ENCODE peak calls at places on chromosomes 12 and 14, in four cellular contexts. Z is H1, Y is K562, U is GM12878. Q is an unnamed sample.

GRCh38 chr12:13347241-13348043 is 150.9 kb downstream of the EMP1 start:
- DNase-seq in Z (no peak), Y (peak; percentile 8), U (no peak), Q (no peak)

GRCh38 chr12:124852329-124852831 is 11.3 kb downstream of the SCARB1 start:
- DNase-seq in Z (no peak), Y (no peak), U (no peak), Q (no peak)

GRCh38 chr14:80477388-80478160 is 266.3 kb upstream of the DIO2 start:
- DNase-seq in Z (no peak), Y (no peak), U (no peak), Q (no peak)

GRCh38 chr12:123131291-123131831 is 19.5 kb downstream of the PITPNM2 start:
- DNase-seq in Z (no peak), Y (no peak), U (no peak), Q (no peak)

GRCh38 chr12:85357609-85358008 is 77.6 kb downstream of the ALX1 start:
- DNase-seq in Z (no peak), Y (no peak), U (no peak), Q (no peak)

GRCh38 chr14:22906073-22906472 is 12.9 kb downstream of the RBM23 start:
- DNase-seq in Z (no peak), Y (no peak), U (no peak), Q (no peak)

GRCh38 chr12:69396041-69396440 is 36.5 kb downstream of the YEATS4 start:
- DNase-seq in Z (no peak), Y (no peak), U (no peak), Q (no peak)

GRCh38 chr14:36580856-36581831 is 1.3 kb downstream of the NKX2-8 start:
- DNase-seq in Z (peak; percentile 74), Y (no peak), U (no peak), Q (no peak)

GRCh38 chr14:56816575-56817391 is 6.5 kb upstream of the OTX2 start:
- DNase-seq in Z (peak; percentile 77), Y (no peak), U (no peak), Q (no peak)

GRCh38 chr12:1691123-1692007 is 495 bp downstream of the ADIPOR2 start:
- DNase-seq in Z (peak; percentile 77), Y (peak; percentile 65), U (no peak), Q (no peak)

GRCh38 chr12:6443361-6443983 is 1.3 kb upstream of the CD27 start:
- DNase-seq in Z (no peak), Y (no peak), U (no peak), Q (no peak)

GRCh38 chr12:24948816-24949722 is at the start of gene BCAT1:
- DNase-seq in Z (peak; percentile 79), Y (peak; percentile 92), U (no peak), Q (peak; percentile 34)

GRCh38 chr14:56131004-56131864 is 13.0 kb downstream of the PELI2 start:
- DNase-seq in Z (no peak), Y (no peak), U (no peak), Q (no peak)

GRCh38 chr14:66345986-66346385 is 140.2 kb upstream of the CCDC196 start:
- DNase-seq in Z (no peak), Y (no peak), U (no peak), Q (no peak)

GRCh38 chr14:73771848-73772705 is 57.9 kb upstream of the PNMA1 start:
- DNase-seq in Z (peak; percentile 71), Y (peak; percentile 94), U (peak; percentile 85), Q (peak; percentile 71)

GRCh38 chr12:112370868-112371510 is 11.2 kb downstream of the HECTD4 start:
- DNase-seq in Z (no peak), Y (no peak), U (no peak), Q (no peak)

GRCh38 chr12:128819293-128820144 is 4.2 kb downstream of the SLC15A4 start:
- DNase-seq in Z (no peak), Y (no peak), U (no peak), Q (no peak)

GRCh38 chr14:23445773-23446172 is 10.3 kb upstream of the MYH7 start:
- DNase-seq in Z (no peak), Y (no peak), U (no peak), Q (no peak)

GRCh38 chr12:67701121-67701520 is 52.6 kb downstream of the DYRK2 start:
- DNase-seq in Z (no peak), Y (no peak), U (no peak), Q (no peak)

GRCh38 chr14:77141592-77142288 is at the start of gene ZDHHC22:
- DNase-seq in Z (peak; percentile 81), Y (no peak), U (no peak), Q (no peak)

GRCh38 chr12:104294845-104295674 is 8.5 kb upstream of the EID3 start:
- DNase-seq in Z (no peak), Y (no peak), U (no peak), Q (no peak)

GRCh38 chr14:92644601-92645515 is 103.6 kb downstream of the LGMN start:
- DNase-seq in Z (no peak), Y (no peak), U (no peak), Q (no peak)

GRCh38 chr12:71756054-71756675 is 1.5 kb downstream of the RAB21 start:
- DNase-seq in Z (no peak), Y (no peak), U (no peak), Q (no peak)

GRCh38 chr12:46260913-46261476 is 7.8 kb downstream of the SLC38A1 start:
- DNase-seq in Z (no peak), Y (no peak), U (no peak), Q (no peak)
- TF ChIP-seq POLR2AphosphoS5 in Z (no peak), Y (no peak), U (no peak), Q (no peak)

GRCh38 chr12:110860833-110861291 is 14.1 kb downstream of the CCDC63 start:
- DNase-seq in Z (no peak), Y (no peak), U (no peak), Q (no peak)
- TF ChIP-seq POLR2A in Z (no peak), Y (no peak), U (no peak), Q (no peak)

GRCh38 chr14:32650030-32650429 is 288.6 kb upstream of the NPAS3 start:
- DNase-seq in Z (no peak), Y (no peak), U (no peak), Q (no peak)
- TF ChIP-seq TAF1 in Z (no peak), Y (no peak), U (no peak), Q (no peak)

GRCh38 chr12:57528176-57528575 is 5.6 kb downstream of the MBD6 start:
- DNase-seq in Z (no peak), Y (no peak), U (no peak), Q (no peak)

GRCh38 chr12:57527184-57527583 is 4.6 kb downstream of the MBD6 start:
- DNase-seq in Z (no peak), Y (no peak), U (no peak), Q (no peak)

GRCh38 chr12:57524814-57525614 is 2.4 kb downstream of the MBD6 start:
- DNase-seq in Z (no peak), Y (peak; percentile 57), U (no peak), Q (no peak)

GRCh38 chr12:57525615-57526383 is 3.2 kb downstream of the MBD6 start:
- DNase-seq in Z (no peak), Y (no peak), U (no peak), Q (no peak)

GRCh38 chr12:57526477-57527126 is 4.0 kb downstream of the MBD6 start:
- DNase-seq in Z (no peak), Y (no peak), U (no peak), Q (no peak)
- TF ChIP-seq POLR2AphosphoS5 in Z (no peak), Y (no peak), U (no peak), Q (no peak)

DNA sequence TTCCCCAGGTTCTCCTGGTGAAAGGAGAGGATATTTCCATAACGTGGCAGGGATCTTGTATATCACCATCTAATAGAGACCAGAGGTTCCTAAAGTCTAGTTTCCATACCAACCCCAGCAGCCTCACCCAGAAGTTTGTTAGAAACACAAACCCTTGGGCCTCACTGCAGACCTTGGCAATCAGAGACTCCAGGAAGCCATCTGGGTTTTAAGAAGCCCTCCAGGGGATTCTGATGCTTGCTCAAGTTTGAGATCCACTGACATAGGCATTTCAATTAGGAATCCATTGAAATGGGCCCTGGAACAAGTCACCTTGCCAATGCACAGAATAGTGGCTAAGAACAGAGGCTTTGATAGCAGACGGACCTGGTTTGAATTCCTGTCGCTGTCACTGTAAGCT is 2.2 kb upstream of the CMKLR1 start:
- DNase-seq in Z (no peak), Y (no peak), U (no peak), Q (no peak)
- TF ChIP-seq POLR2A in Z (no peak), Y (no peak), U (no peak), Q (no peak)

GRCh38 chr12:121184984-121185894 is 24.7 kb upstream of the P2RX4 start:
- DNase-seq in Z (no peak), Y (no peak), U (no peak), Q (no peak)
- TF ChIP-seq TAF1 in Z (no peak), Y (no peak), U (no peak), Q (no peak)

GRCh38 chr12:65169311-65170244 is at the start of gene LEMD3:
- DNase-seq in Z (peak; percentile 92), Y (peak; percentile 96), U (peak; percentile 59), Q (peak; percentile 90)

GRCh38 chr12:65171870-65172269 is 2.5 kb downstream of the LEMD3 start:
- DNase-seq in Z (no peak), Y (peak; percentile 37), U (no peak), Q (no peak)

GRCh38 chr12:65168606-65169310 is 625 bp upstream of the LEMD3 start:
- DNase-seq in Z (no peak), Y (no peak), U (no peak), Q (no peak)

GRCh38 chr12:65171073-65171472 is 1.7 kb downstream of the LEMD3 start:
- DNase-seq in Z (no peak), Y (no peak), U (no peak), Q (no peak)

GRCh38 chr12:65170245-65170881 is 980 bp downstream of the LEMD3 start:
- DNase-seq in Z (peak; percentile 71), Y (peak; percentile 89), U (no peak), Q (no peak)
- TF ChIP-seq POLR2AphosphoS5 in Z (peak; percentile 47), Y (peak; percentile 43), U (no peak), Q (no peak)

GRCh38 chr12:52873513-52873831 is 24.7 kb upstream of the KRT78 start:
- DNase-seq in Z (no peak), Y (no peak), U (no peak), Q (no peak)
- TF ChIP-seq POLR2A in Z (no peak), Y (no peak), U (no peak), Q (no peak)

Q was measured in GM12892.